ENCODE peak calls at places on chromosomes 5 and 9, in five cellular contexts. F is tibial artery, E is PC-3, I is pancreas, W is OCI-LY7. H is an unnamed sample.

GRCh38 chr9:98150164-98150563 is 31.1 kb upstream of the TRIM14 start:
- DNase-seq in F (peak; percentile 29), E (no peak), I (no peak), W (no peak), H (no peak)

GRCh38 chr5:108529381-108529780 is 147.5 kb upstream of the FBXL17 start:
- DNase-seq in F (no peak), E (peak; percentile 58), I (no peak), W (no peak), H (no peak)

GRCh38 chr5:34455096-34455495 is 201.0 kb upstream of the RAI14 start:
- DNase-seq in F (no peak), E (no peak), I (no peak), W (no peak), H (no peak)

GRCh38 chr5:37724395-37725125 is 115.3 kb downstream of the GDNF start:
- DNase-seq in F (no peak), E (peak; percentile 66), I (no peak), W (no peak), H (no peak)

GRCh38 chr5:135887881-135888614 is 7.6 kb downstream of the IL9 start:
- DNase-seq in F (no peak), E (peak; percentile 20), I (no peak), W (no peak), H (no peak)

GRCh38 chr5:180668835-180669596 is 19.6 kb upstream of the FLT4 start:
- DNase-seq in F (no peak), E (no peak), I (no peak), W (no peak), H (no peak)

GRCh38 chr9:136345281-136346156 is 18.0 kb downstream of the DNLZ start:
- DNase-seq in F (peak; percentile 89), E (peak; percentile 57), I (no peak), W (no peak), H (no peak)

GRCh38 chr5:51544386-51544785 is 161.1 kb downstream of the ISL1 start:
- DNase-seq in F (no peak), E (no peak), I (no peak), W (no peak), H (no peak)

GRCh38 chr5:36359267-36359666 is 57.6 kb upstream of the RANBP3L start:
- DNase-seq in F (no peak), E (no peak), I (no peak), W (no peak), H (no peak)

GRCh38 chr5:36251218-36251617 is 9.5 kb upstream of the NADK2 start:
- DNase-seq in F (no peak), E (no peak), I (no peak), W (peak; percentile 24), H (no peak)

GRCh38 chr5:7897014-7897600 is 28.2 kb downstream of the MTRR start:
- DNase-seq in F (no peak), E (peak; percentile 73), I (no peak), W (no peak), H (no peak)

GRCh38 chr5:74375271-74375670 is 265.3 kb downstream of the ENC1 start:
- DNase-seq in F (no peak), E (peak; percentile 2), I (no peak), W (no peak), H (no peak)
- H3K27ac ChIP-seq in F (no peak overlapping the region), E (no peak overlapping the region), I (no peak overlapping the region), W (no peak overlapping the region), H (no peak overlapping the region)

GRCh38 chr5:55600536-55601208 is 65.9 kb upstream of the PLPP1 start:
- DNase-seq in F (no peak), E (peak; percentile 10), I (no peak), W (peak; percentile 9), H (no peak)
- TF ChIP-seq CTCF in F (no peak), E (no peak), I (no peak), W (no peak), H (no peak)

DNA sequence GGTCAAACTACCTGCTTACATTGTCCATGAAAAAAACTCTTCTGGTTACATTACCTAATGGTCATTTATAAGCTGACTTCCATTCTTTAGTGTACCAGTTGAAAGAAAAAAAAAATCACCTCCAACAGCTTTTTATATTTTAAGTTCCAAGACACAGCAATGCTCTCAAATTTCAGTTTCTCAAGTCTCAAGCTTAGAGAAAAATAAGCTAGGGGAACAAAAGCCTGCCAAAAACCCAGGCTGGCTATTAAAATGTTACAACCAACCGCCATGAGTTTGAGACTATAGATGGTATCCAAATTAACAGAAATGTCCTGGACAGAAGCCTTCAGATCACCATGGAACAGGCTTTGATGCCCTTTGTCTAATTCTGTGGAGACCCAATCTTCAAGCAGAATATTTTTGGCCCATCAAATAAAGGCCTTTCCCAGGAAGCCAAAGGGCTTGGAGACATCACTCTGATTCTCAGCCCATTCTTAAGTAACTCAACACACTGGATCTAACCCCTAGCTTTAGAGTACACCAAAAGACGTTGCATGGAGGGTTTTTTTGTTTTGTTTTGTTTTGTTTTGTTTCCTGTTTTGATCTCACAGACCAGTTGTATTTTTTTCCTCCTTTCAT is 343.7 kb downstream of the GLIS3 start:
- DNase-seq in F (no peak), E (no peak), I (no peak), W (no peak), H (no peak)
- H3K27ac ChIP-seq in F (peak overlapping the region; percentile 50), E (no peak overlapping the region), I (no peak overlapping the region), W (no peak overlapping the region), H (no peak overlapping the region)

GRCh38 chr5:321233-321725 is at the start of gene AHRR:
- DNase-seq in F (no peak), E (peak; percentile 75), I (no peak), W (no peak), H (peak; percentile 86)
- TF ChIP-seq CTCF in F (no peak), E (peak; percentile 45), I (peak; percentile 11), W (no peak), H (peak; percentile 86)

DNA sequence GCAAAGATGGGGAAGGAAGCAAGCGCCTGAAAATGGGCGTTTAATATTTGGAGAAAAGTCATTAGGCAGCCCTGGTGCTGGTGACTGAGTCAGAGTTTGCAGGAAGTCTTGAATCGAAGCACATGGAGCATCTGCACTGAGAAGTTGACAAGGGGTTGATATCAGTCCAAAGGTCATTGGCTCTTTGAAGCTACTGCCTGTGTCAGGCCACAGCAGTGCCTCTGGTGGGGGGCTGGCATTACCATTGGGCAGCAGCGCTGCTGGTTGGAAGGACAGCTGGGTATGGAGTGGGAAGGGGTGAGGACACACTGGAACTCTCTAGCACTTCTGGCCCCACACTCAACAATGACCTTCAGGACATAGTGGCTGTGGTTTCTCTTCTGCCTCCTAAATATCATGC is 150.4 kb upstream of the ERCC6L2 start:
- DNase-seq in F (no peak), E (no peak), I (no peak), W (no peak), H (no peak)
- H3K27ac ChIP-seq in F (no peak overlapping the region), E (no peak overlapping the region), I (no peak overlapping the region), W (no peak overlapping the region), H (no peak overlapping the region)

GRCh38 chr9:91820126-91820750 is 129.8 kb downstream of the ROR2 start:
- DNase-seq in F (no peak), E (no peak), I (no peak), W (no peak), H (no peak)
- TF ChIP-seq CTCF in F (no peak), E (no peak), I (no peak), W (no peak), H (no peak)

DNA sequence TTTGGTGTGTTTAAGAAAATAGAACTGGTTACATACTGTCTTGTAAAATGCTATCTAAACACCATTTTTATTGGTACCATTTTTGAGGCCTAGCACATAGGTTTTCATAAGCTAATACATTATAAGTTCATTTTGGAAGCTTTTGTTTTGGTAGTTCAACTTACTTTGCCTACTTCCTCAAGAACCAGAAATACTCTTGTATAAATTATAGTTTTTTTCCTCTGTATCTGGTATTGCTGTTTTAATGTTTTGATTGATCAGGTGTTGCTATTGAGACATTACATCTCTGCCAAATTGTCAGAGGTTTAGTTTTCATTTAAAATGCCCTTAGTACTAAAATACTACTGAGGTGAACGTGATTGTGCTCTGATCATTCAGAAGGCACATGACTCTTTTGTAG is 90.6 kb upstream of the GRHPR start:
- DNase-seq in F (no peak), E (no peak), I (no peak), W (no peak), H (no peak)
- H3K27ac ChIP-seq in F (no peak overlapping the region), E (no peak overlapping the region), I (no peak overlapping the region), W (peak overlapping the region; percentile 98), H (no peak overlapping the region)